ENCODE peak calls at places on chromosomes 5 and 9, in five cellular contexts. B is NT2/D1, P is HepG2, M is GM12878, O is H1. T is an unnamed sample.

GRCh38 chr9:93859431-93860215 is 95.5 kb downstream of the BARX1 start:
- DNase-seq in B (no peak), P (no peak), M (no peak), O (no peak), T (no peak)

GRCh38 chr5:1262381-1262780 is 32.5 kb downstream of the TERT start:
- DNase-seq in B (peak), P (no peak), M (no peak), O (no peak), T (no peak)

GRCh38 chr9:76153372-76153771 is 240.9 kb downstream of the RFK start:
- DNase-seq in B (no peak), P (no peak), M (no peak), O (no peak), T (no peak)

GRCh38 chr5:104628906-104629305 is 1066.3 kb upstream of the NUDT12 start:
- DNase-seq in B (no peak), P (no peak), M (no peak), O (no peak), T (no peak)

GRCh38 chr9:20070336-20070735 is 281.5 kb upstream of the SLC24A2 start:
- DNase-seq in B (no peak), P (no peak), M (no peak), O (no peak), T (no peak)

GRCh38 chr9:133483611-133484010 is 4.7 kb upstream of the SLC2A6 start:
- DNase-seq in B (no peak), P (no peak), M (no peak), O (no peak), T (no peak)

GRCh38 chr5:74851684-74852353 is 14.4 kb downstream of the FAM169A start:
- DNase-seq in B (no peak), P (no peak), M (peak), O (no peak), T (no peak)

GRCh38 chr5:179246227-179246626 is 99.0 kb downstream of the ADAMTS2 start:
- DNase-seq in B (peak), P (no peak), M (no peak), O (no peak), T (no peak)

GRCh38 chr5:4700082-4700481 is 440.0 kb upstream of the ADAMTS16 start:
- DNase-seq in B (peak), P (peak), M (no peak), O (peak), T (peak)

GRCh38 chr9:109192732-109193361 is 25.8 kb upstream of the FRRS1L start:
- DNase-seq in B (peak), P (peak), M (no peak), O (peak), T (peak)

GRCh38 chr9:89810434-89810833 is 205.6 kb downstream of the GADD45G start:
- DNase-seq in B (no peak), P (no peak), M (no peak), O (no peak), T (no peak)

GRCh38 chr5:66722653-66723052 is 126.5 kb downstream of the MAST4 start:
- DNase-seq in B (no peak), P (no peak), M (no peak), O (no peak), T (no peak)

GRCh38 chr5:36273809-36274526 is 27.7 kb downstream of the RANBP3L start:
- DNase-seq in B (no peak), P (no peak), M (no peak), O (no peak), T (no peak)

GRCh38 chr9:107732781-107733529 is 243.4 kb upstream of the KLF4 start:
- DNase-seq in B (no peak), P (no peak), M (no peak), O (no peak), T (no peak)

GRCh38 chr5:171205375-171205774 is 103.7 kb upstream of the TLX3 start:
- DNase-seq in B (no peak), P (no peak), M (no peak), O (no peak), T (no peak)

GRCh38 chr5:172453986-172454354 is 355 bp downstream of the SH3PXD2B start:
- DNase-seq in B (no peak), P (no peak), M (no peak), O (no peak), T (peak)

GRCh38 chr9:76835571-76836283 is 70.2 kb downstream of the PRUNE2 start:
- DNase-seq in B (no peak), P (no peak), M (no peak), O (no peak), T (no peak)

GRCh38 chr9:125484632-125485282 is 222.3 kb downstream of the MAPKAP1 start:
- DNase-seq in B (no peak), P (no peak), M (no peak), O (no peak), T (no peak)

GRCh38 chr5:147558826-147559225 is 49.0 kb upstream of the DPYSL3 start:
- DNase-seq in B (no peak), P (no peak), M (no peak), O (peak), T (peak)

GRCh38 chr5:147558131-147558730 is 48.4 kb upstream of the DPYSL3 start:
- DNase-seq in B (no peak), P (no peak), M (no peak), O (no peak), T (no peak)

GRCh38 chr5:147560982-147561381 is 51.1 kb upstream of the DPYSL3 start:
- DNase-seq in B (peak), P (no peak), M (no peak), O (no peak), T (no peak)

GRCh38 chr5:147561435-147561834 is 51.6 kb upstream of the DPYSL3 start:
- DNase-seq in B (no peak), P (no peak), M (no peak), O (no peak), T (no peak)

GRCh38 chr5:147559725-147560124 is 49.9 kb upstream of the DPYSL3 start:
- DNase-seq in B (no peak), P (no peak), M (no peak), O (no peak), T (no peak)
- TF ChIP-seq SUZ12 in B (no peak), P (no peak), M (no peak), O (no peak), T (no peak)

GRCh38 chr5:153794327-153794726 is 244.4 kb downstream of the FAM114A2 start:
- DNase-seq in B (no peak), P (no peak), M (no peak), O (no peak), T (no peak)

GRCh38 chr5:153796527-153796926 is 242.2 kb downstream of the FAM114A2 start:
- DNase-seq in B (no peak), P (no peak), M (no peak), O (no peak), T (no peak)

GRCh38 chr5:153799466-153799865 is 239.2 kb downstream of the FAM114A2 start:
- DNase-seq in B (no peak), P (no peak), M (no peak), O (no peak), T (no peak)

GRCh38 chr5:153798830-153799229 is 239.9 kb downstream of the FAM114A2 start:
- DNase-seq in B (no peak), P (no peak), M (no peak), O (no peak), T (no peak)

GRCh38 chr5:153797484-153797883 is 241.2 kb downstream of the FAM114A2 start:
- DNase-seq in B (no peak), P (no peak), M (peak), O (no peak), T (no peak)
- TF ChIP-seq SUZ12 in B (no peak), P (no peak), M (no peak), O (no peak), T (no peak)

GRCh38 chr9:122007837-122008236 is 85.3 kb downstream of the TTLL11 start:
- DNase-seq in B (no peak), P (no peak), M (no peak), O (no peak), T (no peak)

GRCh38 chr9:122001491-122002201 is 91.5 kb downstream of the TTLL11 start:
- DNase-seq in B (no peak), P (no peak), M (no peak), O (peak), T (no peak)

GRCh38 chr9:122004589-122004988 is 88.5 kb downstream of the TTLL11 start:
- DNase-seq in B (no peak), P (no peak), M (no peak), O (no peak), T (no peak)

GRCh38 chr9:122008559-122008958 is 84.5 kb downstream of the TTLL11 start:
- DNase-seq in B (no peak), P (no peak), M (no peak), O (no peak), T (no peak)

GRCh38 chr9:122005597-122005996 is 87.5 kb downstream of the TTLL11 start:
- DNase-seq in B (no peak), P (no peak), M (no peak), O (peak), T (peak)
- TF ChIP-seq SUZ12 in B (no peak), P (no peak), M (no peak), O (no peak), T (no peak)

DNA sequence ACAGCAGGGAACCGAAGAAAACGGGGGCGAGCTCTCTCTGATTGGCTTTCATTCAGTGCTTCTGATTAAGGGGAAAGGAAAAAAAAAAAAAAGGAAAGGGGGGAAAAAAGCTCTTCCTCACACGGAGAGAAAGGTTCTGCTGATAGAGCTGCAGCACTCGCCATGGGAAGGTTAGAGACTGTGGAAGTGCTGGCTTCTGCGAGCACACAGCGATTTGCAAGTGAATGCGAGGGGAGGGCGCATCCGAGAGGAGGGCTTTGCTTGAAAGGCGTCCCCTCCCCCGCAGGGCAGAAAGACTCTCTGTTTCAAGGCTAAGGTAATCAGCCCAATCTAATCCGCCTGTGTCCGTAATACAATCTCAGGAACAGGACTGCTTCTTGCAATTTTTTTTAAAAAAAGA is at the start of gene CDH10:
- DNase-seq in B (peak), P (no peak), M (no peak), O (peak), T (peak)
- TF ChIP-seq SUZ12 in B (no peak), P (no peak), M (no peak), O (no peak), T (no peak)

GRCh38 chr5:134018986-134019316 is 14.2 kb upstream of the VDAC1 start:
- DNase-seq in B (no peak), P (no peak), M (no peak), O (no peak), T (no peak)

GRCh38 chr5:134022333-134022732 is 17.6 kb upstream of the VDAC1 start:
- DNase-seq in B (no peak), P (no peak), M (no peak), O (no peak), T (no peak)

GRCh38 chr5:134019636-134020035 is 14.9 kb upstream of the VDAC1 start:
- DNase-seq in B (no peak), P (no peak), M (no peak), O (no peak), T (no peak)

GRCh38 chr5:134020188-134020587 is 15.4 kb upstream of the VDAC1 start:
- DNase-seq in B (no peak), P (peak), M (no peak), O (no peak), T (no peak)

DNA sequence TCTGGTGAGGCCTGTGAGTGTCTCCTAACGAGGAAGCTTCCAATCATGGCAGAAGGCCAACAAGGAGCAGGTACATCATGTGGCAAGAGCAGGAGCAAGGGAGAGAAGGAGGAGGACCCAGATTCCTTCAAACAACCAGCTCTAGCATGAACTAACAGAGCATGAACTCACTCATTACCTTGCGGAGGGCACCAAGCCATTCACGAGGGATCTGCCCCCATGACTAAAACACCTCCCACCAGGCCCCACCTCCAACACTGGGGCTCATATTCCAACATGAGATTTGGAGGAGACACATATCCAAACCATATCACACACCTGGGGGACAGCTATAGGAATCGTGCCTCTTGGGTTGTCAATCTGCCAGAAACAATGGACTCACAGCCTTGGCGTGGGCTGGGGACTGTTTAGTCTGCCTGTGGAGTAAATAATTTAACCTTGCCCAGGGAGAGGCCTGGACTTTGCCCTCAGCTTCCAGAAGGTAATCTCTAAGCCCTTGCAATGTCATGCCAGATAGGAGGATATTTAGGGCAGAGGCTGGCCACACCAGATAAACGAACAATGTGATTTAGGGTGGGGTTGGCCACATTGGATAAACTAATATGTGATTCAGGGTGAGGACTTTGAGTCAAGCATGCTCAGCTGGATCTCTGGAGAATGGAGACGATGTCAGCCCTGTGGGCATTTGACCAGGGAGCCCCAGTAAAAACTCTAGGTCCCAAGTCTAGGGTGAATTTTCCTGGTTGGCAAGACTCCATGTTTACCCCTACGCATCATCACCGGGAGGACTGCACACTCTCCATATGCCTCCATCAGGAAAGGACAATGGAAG is 13.6 kb upstream of the VDAC1 start:
- DNase-seq in B (no peak), P (peak), M (no peak), O (no peak), T (no peak)
- TF ChIP-seq SUZ12 in B (no peak), P (no peak), M (no peak), O (no peak), T (no peak)

GRCh38 chr9:18606281-18606680 is 132.3 kb downstream of the ADAMTSL1 start:
- DNase-seq in B (no peak), P (no peak), M (no peak), O (no peak), T (no peak)
- TF ChIP-seq SUZ12 in B (no peak), P (no peak), M (no peak), O (no peak), T (no peak)

GRCh38 chr5:156476704-156477103 is 149.7 kb downstream of the SGCD start:
- DNase-seq in B (no peak), P (no peak), M (no peak), O (no peak), T (no peak)

GRCh38 chr5:156475182-156475830 is 148.3 kb downstream of the SGCD start:
- DNase-seq in B (no peak), P (no peak), M (no peak), O (no peak), T (no peak)

GRCh38 chr5:156479864-156480263 is 152.9 kb downstream of the SGCD start:
- DNase-seq in B (no peak), P (no peak), M (no peak), O (no peak), T (no peak)

GRCh38 chr5:156475831-156476551 is 149.0 kb downstream of the SGCD start:
- DNase-seq in B (peak), P (no peak), M (no peak), O (no peak), T (no peak)

DNA sequence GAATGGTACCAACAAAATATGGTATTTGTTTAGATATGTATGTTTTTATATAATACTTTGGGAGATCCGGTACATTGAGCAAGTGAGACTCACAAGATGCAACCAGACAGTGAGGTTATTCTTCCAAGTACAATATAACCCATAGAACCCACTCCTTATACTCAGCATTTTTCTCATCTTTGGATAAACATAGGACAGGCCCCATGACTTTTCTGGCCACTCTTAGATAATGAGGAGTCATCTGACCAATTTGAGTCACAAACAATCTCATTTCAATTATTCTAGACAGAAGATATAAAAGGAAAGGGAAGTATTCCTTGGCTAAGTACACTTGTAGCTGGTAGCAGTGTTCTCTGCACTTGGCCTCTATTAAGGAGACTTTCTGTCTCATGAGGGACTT is 150.2 kb downstream of the SGCD start:
- DNase-seq in B (no peak), P (no peak), M (no peak), O (no peak), T (no peak)
- TF ChIP-seq SUZ12 in B (no peak), P (no peak), M (no peak), O (no peak), T (no peak)

GRCh38 chr5:83093692-83094091 is 16.3 kb downstream of the XRCC4 start:
- DNase-seq in B (no peak), P (no peak), M (no peak), O (no peak), T (no peak)

GRCh38 chr5:83095163-83095972 is 18.0 kb downstream of the XRCC4 start:
- DNase-seq in B (no peak), P (no peak), M (no peak), O (no peak), T (no peak)

GRCh38 chr5:83096660-83097334 is 19.4 kb downstream of the XRCC4 start:
- DNase-seq in B (no peak), P (no peak), M (no peak), O (no peak), T (no peak)

GRCh38 chr5:83097582-83098265 is 20.4 kb downstream of the XRCC4 start:
- DNase-seq in B (no peak), P (no peak), M (no peak), O (no peak), T (no peak)

DNA sequence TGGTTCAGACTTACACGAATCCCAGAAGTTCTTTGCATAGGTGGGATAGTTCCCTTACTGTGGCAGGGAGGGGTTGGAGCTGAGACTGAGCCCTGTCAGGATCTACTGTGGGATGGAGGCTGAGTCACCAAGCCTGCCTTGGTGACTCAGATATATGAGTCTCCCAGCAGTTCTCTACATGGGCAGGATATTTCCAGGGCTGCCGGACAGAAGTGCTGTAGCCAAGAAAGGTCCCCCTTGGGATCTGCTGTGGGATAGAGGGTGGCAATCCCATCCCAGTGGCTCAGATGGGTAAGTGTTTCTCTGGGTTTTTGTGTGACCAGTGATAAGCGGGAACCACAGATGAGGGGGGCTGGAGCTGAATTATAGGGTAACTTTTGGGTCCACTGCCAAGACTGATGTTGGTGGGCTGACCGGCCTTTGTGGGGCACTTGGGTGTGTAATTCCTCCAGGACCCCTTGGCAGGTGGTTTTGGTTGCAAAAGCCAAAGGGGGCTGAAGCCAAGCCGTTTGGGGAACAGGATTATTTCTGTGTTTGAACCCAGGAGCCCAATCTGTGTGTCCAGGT is 18.7 kb downstream of the XRCC4 start:
- DNase-seq in B (no peak), P (peak), M (no peak), O (no peak), T (no peak)
- TF ChIP-seq SUZ12 in B (no peak), P (no peak), M (no peak), O (no peak), T (no peak)

DNA sequence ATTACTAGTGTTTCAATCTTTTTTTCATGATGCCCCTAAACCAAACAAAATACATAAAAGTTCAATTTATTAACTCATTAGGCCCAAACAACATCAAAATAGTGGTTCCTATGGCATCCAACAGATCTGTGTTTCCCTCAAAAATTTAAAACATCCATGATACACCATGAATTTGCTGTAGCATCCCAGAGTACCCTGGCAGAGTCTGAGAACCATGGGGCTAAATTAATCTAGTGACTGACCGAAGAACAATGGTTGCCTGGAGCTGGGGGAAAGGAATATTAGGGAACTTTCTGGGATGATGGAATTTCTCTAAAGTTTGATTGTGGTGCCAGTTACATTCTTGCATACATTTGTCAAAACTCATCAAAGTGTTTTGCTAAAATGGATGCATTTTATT is 79.5 kb upstream of the TRIO start:
- DNase-seq in B (no peak), P (no peak), M (no peak), O (no peak), T (no peak)
- TF ChIP-seq SUZ12 in B (no peak), P (no peak), M (no peak), O (no peak), T (no peak)

T was measured in HEK293T.